ENCODE peak calls at places on chromosome 15, in eight cellular contexts. D, J, I, T, C, S, U and X are unnamed samples.

GRCh38 chr15:99440551-99441426 is 125.0 kb upstream of the MEF2A start:
- DNase-seq in T (no peak), U (no peak), C (no peak), I (no peak), D (no peak), J (no peak), S (peak; percentile 55), X (no peak)

GRCh38 chr15:91807122-91807521 is 46.4 kb upstream of the SLCO3A1 start:
- DNase-seq in D (no peak), U (no peak), J (no peak), T (no peak), C (no peak), I (no peak), S (no peak), X (no peak)

GRCh38 chr15:67025719-67026118 is 39.7 kb upstream of the SMAD3 start:
- DNase-seq in S (peak; percentile 83), J (no peak), I (peak; percentile 73), U (no peak), T (no peak), D (no peak), C (peak; percentile 29), X (no peak)

GRCh38 chr15:55846108-55846707 is 103.3 kb upstream of the PRTG start:
- DNase-seq in J (peak; percentile 71), C (peak; percentile 65), D (peak; percentile 11), S (no peak), T (no peak), I (peak; percentile 74), U (peak; percentile 60), X (peak; percentile 45)

GRCh38 chr15:78382114-78382886 is 42.1 kb downstream of the CRABP1 start:
- DNase-seq in T (no peak), J (no peak), U (no peak), D (no peak), I (no peak), S (no peak), C (no peak), X (no peak)

GRCh38 chr15:89673162-89673506 is 6.0 kb downstream of the PLIN1 start:
- DNase-seq in I (no peak), U (no peak), J (no peak), C (no peak), S (no peak), D (no peak), T (no peak), X (no peak)

GRCh38 chr15:34039506-34040123 is 611 bp upstream of the AVEN start:
- DNase-seq in S (no peak), I (no peak), U (no peak), T (no peak), C (peak; percentile 28), J (no peak), D (no peak), X (no peak)

GRCh38 chr15:48936666-48937065 is 27.1 kb downstream of the SHC4 start:
- DNase-seq in D (no peak), S (no peak), I (peak; percentile 73), T (no peak), U (no peak), C (no peak), J (peak; percentile 65), X (peak; percentile 57)

GRCh38 chr15:51121118-51121517 is 26.4 kb upstream of the TNFAIP8L3 start:
- DNase-seq in S (no peak), T (peak; percentile 98), J (peak; percentile 77), D (no peak), U (no peak), C (peak; percentile 96), I (peak; percentile 28), X (peak; percentile 85)

GRCh38 chr15:42344763-42345162 is 14.5 kb upstream of the CAPN3 start:
- DNase-seq in C (peak; percentile 73), S (no peak), I (no peak), J (no peak), U (no peak), D (no peak), T (no peak), X (peak; percentile 93)

GRCh38 chr15:69760890-69761568 is 308.4 kb downstream of the RPLP1 start:
- DNase-seq in S (no peak), J (peak; percentile 93), U (peak; percentile 75), D (peak; percentile 60), I (peak; percentile 98), C (peak; percentile 96), T (peak; percentile 94), X (peak; percentile 96)

GRCh38 chr15:25671132-25671531 is 192.0 kb downstream of the ATP10A start:
- DNase-seq in I (no peak), U (no peak), S (no peak), C (no peak), T (no peak), D (no peak), J (no peak), X (no peak)
- H3K4me3 ChIP-seq in I (no peak overlapping the region), U (no peak overlapping the region), S (no peak overlapping the region), C (no peak overlapping the region), T (no peak overlapping the region), D (no peak overlapping the region), J (no peak overlapping the region), X (no peak overlapping the region)

GRCh38 chr15:52782514-52782913 is 7.6 kb downstream of the ONECUT1 start:
- DNase-seq in I (no peak), J (no peak), D (no peak), S (no peak), T (no peak), C (no peak), U (no peak), X (no peak)
- H3K4me3 ChIP-seq in I (no peak overlapping the region), J (no peak overlapping the region), D (no peak overlapping the region), S (no peak overlapping the region), T (no peak overlapping the region), C (no peak overlapping the region), U (no peak overlapping the region), X (no peak overlapping the region)

GRCh38 chr15:57591822-57592367 is at the start of gene MYZAP:
- DNase-seq in S (peak; percentile 83), T (no peak), D (no peak), J (no peak), U (peak; percentile 43), I (no peak), C (no peak), X (no peak)
- H3K4me3 ChIP-seq in S (peak within 1 kb of the TSS; percentile 50), T (peak within 1 kb of the TSS; percentile 53), D (peak within 1 kb of the TSS; percentile 41), J (peak within 1 kb of the TSS; percentile 32), U (no peak within 1 kb of the TSS), I (peak within 1 kb of the TSS; percentile 39), C (peak within 1 kb of the TSS; percentile 60), X (peak within 1 kb of the TSS; percentile 48)

DNA sequence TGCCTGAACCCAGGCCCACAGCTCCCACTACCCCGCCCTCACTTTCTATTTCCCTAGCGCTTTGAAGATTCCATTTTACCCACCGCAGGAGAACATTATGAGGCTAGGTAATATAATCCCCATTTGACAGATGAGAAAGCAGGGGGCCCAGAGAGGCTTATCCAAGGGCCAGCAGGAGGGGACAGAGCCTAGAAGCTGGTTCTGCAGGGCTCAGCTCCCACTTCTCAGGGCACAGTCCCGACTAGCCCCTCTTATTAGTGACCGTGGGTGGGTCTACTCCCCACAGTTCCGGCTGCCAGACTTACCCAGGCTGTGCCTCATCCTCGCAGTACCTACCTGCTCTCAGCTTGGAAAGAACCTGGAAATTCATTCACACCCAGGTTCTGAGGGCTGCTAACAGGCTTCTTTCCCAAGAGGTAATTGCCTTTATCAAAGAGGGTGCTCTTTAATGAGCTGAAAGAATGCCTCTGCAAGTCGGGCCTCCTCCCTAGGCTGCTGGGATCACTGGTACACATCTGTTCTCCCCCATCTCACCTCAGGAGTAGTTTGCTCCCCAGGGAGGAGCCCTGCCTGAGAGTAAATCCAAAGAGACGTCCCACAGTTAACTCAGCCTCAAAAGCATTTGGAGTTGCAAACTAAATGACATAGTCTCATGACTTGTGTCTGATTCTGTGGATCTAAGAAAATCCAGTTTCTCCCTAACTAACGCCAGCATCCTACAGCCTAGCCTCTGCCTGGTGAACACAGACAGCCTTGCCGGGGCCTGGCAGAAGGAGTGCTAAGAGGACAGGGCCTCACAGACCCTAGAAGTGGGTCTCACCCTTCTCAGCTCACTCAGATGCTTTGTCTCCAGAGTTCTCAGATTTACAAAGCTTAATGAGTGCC is 125.0 kb downstream of the CHSY1 start:
- DNase-seq in D (no peak), C (no peak), S (peak; percentile 35), T (peak; percentile 36), I (peak; percentile 64), J (no peak), U (no peak), X (peak; percentile 78)
- H3K4me3 ChIP-seq in D (peak overlapping the region; percentile 16), C (no peak overlapping the region), S (no peak overlapping the region), T (no peak overlapping the region), I (no peak overlapping the region), J (no peak overlapping the region), U (peak overlapping the region; percentile 61), X (no peak overlapping the region)